ENCODE peak calls at places on chromosomes 6 and 20, in six cellular contexts. S is AG04449, C is neural crest cell, M is GM20000, N is tibial nerve, O is fibroblast of lung. X is an unnamed sample.

GRCh38 chr6:163260111-163260895 is 154.2 kb upstream of the QKI start:
- DNase-seq in C (no peak), S (no peak), N (no peak), O (peak), M (no peak), X (no peak)

GRCh38 chr6:100274147-100274546 is 190.6 kb downstream of the SIM1 start:
- DNase-seq in C (no peak), N (no peak), M (no peak), O (no peak), S (no peak), X (no peak)

GRCh38 chr6:2563635-2564034 is 187.1 kb downstream of the MYLK4 start:
- DNase-seq in M (peak), N (no peak), S (no peak), C (no peak), O (peak), X (peak)

GRCh38 chr6:73774311-73774766 is 78.3 kb downstream of the CD109 start:
- DNase-seq in O (peak), N (peak), S (peak), M (no peak), C (no peak), X (peak)

GRCh38 chr6:88050140-88050818 is 2.6 kb downstream of the SPACA1 start:
- DNase-seq in S (no peak), N (no peak), M (no peak), O (no peak), C (no peak), X (no peak)

GRCh38 chr6:158784505-158784904 is 34.7 kb downstream of the EZR start:
- DNase-seq in O (no peak), M (no peak), S (no peak), C (no peak), N (no peak), X (no peak)

GRCh38 chr6:160081398-160081797 is 40.2 kb upstream of the SLC22A1 start:
- DNase-seq in M (no peak), N (no peak), S (no peak), C (no peak), O (no peak), X (no peak)

GRCh38 chr6:84263557-84263956 is 36.1 kb upstream of the CEP162 start:
- DNase-seq in C (no peak), S (no peak), O (no peak), M (no peak), N (no peak), X (no peak)

GRCh38 chr6:106158816-106159215 is 72.7 kb downstream of the PRDM1 start:
- DNase-seq in N (no peak), S (no peak), O (no peak), M (no peak), C (no peak), X (no peak)

GRCh38 chr6:74404366-74404765 is 708.4 kb downstream of the CD109 start:
- DNase-seq in N (no peak), C (no peak), S (no peak), M (no peak), O (peak), X (no peak)

GRCh38 chr6:18515767-18516166 is 128.6 kb downstream of the RNF144B start:
- DNase-seq in M (no peak), S (no peak), N (no peak), O (no peak), C (no peak), X (no peak)

GRCh38 chr6:49849121-49849907 is 17.0 kb downstream of the CRISP1 start:
- DNase-seq in N (no peak), C (no peak), O (peak), M (peak), S (peak), X (peak)

GRCh38 chr20:7171911-7172310 is 404.4 kb downstream of the BMP2 start:
- DNase-seq in C (no peak), M (no peak), O (peak), N (no peak), S (no peak), X (no peak)

GRCh38 chr6:147005499-147005898 is 198.7 kb upstream of the STXBP5 start:
- DNase-seq in S (no peak), C (no peak), N (no peak), O (no peak), M (no peak), X (no peak)

GRCh38 chr20:62174021-62174804 is 8.6 kb upstream of the MTG2 start:
- DNase-seq in O (no peak), S (no peak), C (no peak), N (no peak), M (no peak), X (no peak)

GRCh38 chr6:161396539-161396938 is 122.7 kb upstream of the AGPAT4 start:
- DNase-seq in M (no peak), S (no peak), C (no peak), N (no peak), O (no peak), X (no peak)

GRCh38 chr6:159608961-159609673 is 83.9 kb downstream of the SOD2 start:
- DNase-seq in S (no peak), N (no peak), M (peak), O (peak), C (no peak), X (peak)

GRCh38 chr6:47414517-47415167 is 62.9 kb upstream of the CD2AP start:
- DNase-seq in M (peak), C (no peak), O (peak), S (no peak), N (no peak), X (peak)

GRCh38 chr6:166055801-166056200 is 111.8 kb downstream of the TBXT start:
- DNase-seq in M (no peak), S (no peak), O (no peak), C (no peak), N (no peak), X (no peak)

GRCh38 chr20:46132705-46133120 is 14.6 kb downstream of the CD40 start:
- DNase-seq in S (no peak), N (peak), M (peak), C (peak), O (peak), X (peak)

GRCh38 chr6:125888989-125889656 is 67.4 kb upstream of the HINT3 start:
- DNase-seq in S (no peak), O (peak), C (no peak), N (no peak), M (peak), X (peak)

GRCh38 chr6:26233608-26234420 is 131.2 kb upstream of the BTN3A2 start:
- DNase-seq in C (no peak), O (peak), N (no peak), S (no peak), M (peak), X (peak)

GRCh38 chr6:49556429-49556837 is 6.0 kb downstream of the C6orf141 start:
- DNase-seq in S (no peak), C (no peak), N (no peak), O (peak), M (no peak), X (no peak)

GRCh38 chr20:10536531-10536930 is 101.4 kb downstream of the SLX4IP start:
- DNase-seq in O (peak), C (no peak), M (no peak), N (no peak), S (no peak), X (no peak)

GRCh38 chr6:130841128-130841728 is 14.0 kb downstream of the SMLR1 start:
- DNase-seq in C (no peak), M (no peak), O (no peak), N (no peak), S (no peak), X (no peak)

GRCh38 chr6:11798096-11798495 is 19.5 kb upstream of the ADTRP start:
- DNase-seq in S (no peak), C (no peak), N (no peak), O (no peak), M (no peak), X (no peak)

GRCh38 chr6:42374027-42374669 is 77.6 kb downstream of the TRERF1 start:
- DNase-seq in C (no peak), M (no peak), N (no peak), O (no peak), S (no peak), X (no peak)

GRCh38 chr6:53811082-53811481 is 16.3 kb downstream of the LRRC1 start:
- DNase-seq in N (no peak), S (no peak), M (peak), C (no peak), O (no peak), X (peak)

GRCh38 chr6:5764401-5764955 is 242.2 kb downstream of the NRN1 start:
- DNase-seq in M (peak), C (no peak), N (peak), S (no peak), O (peak), X (peak)

GRCh38 chr6:119163006-119163405 is 84.5 kb upstream of the FAM184A start:
- DNase-seq in M (no peak), S (no peak), N (no peak), O (no peak), C (no peak), X (no peak)

GRCh38 chr6:83176256-83176655 is 16.8 kb downstream of the PGM3 start:
- DNase-seq in C (no peak), N (no peak), O (peak), M (no peak), S (no peak), X (no peak)

GRCh38 chr6:117387454-117387974 is 38.2 kb downstream of the ROS1 start:
- DNase-seq in N (no peak), S (no peak), M (no peak), O (no peak), C (no peak), X (no peak)

GRCh38 chr6:89161326-89162046 is 15.6 kb downstream of the PM20D2 start:
- DNase-seq in O (peak), M (no peak), C (no peak), S (no peak), N (no peak), X (no peak)

GRCh38 chr6:41545174-41545702 is 943 bp upstream of the FOXP4 start:
- DNase-seq in M (no peak), N (no peak), S (no peak), O (no peak), C (no peak), X (no peak)

GRCh38 chr6:15518878-15519277 is 143.9 kb downstream of the DTNBP1 start:
- DNase-seq in N (no peak), C (no peak), O (no peak), M (no peak), S (no peak), X (no peak)

GRCh38 chr20:20214757-20215275 is 153.1 kb upstream of the INSM1 start:
- DNase-seq in O (no peak), S (no peak), N (no peak), M (no peak), C (no peak), X (no peak)

GRCh38 chr20:50438986-50439407 is 71.2 kb upstream of the PTPN1 start:
- DNase-seq in N (no peak), O (peak), M (no peak), C (no peak), S (no peak), X (no peak)

GRCh38 chr6:169073311-169073710 is 180.3 kb downstream of the THBS2 start:
- DNase-seq in S (peak), C (no peak), O (peak), M (no peak), N (no peak), X (no peak)

GRCh38 chr20:46330072-46330763 is 21.9 kb upstream of the CDH22 start:
- DNase-seq in N (no peak), C (no peak), M (no peak), S (no peak), O (no peak), X (no peak)

GRCh38 chr6:158041788-158042187 is 60.1 kb downstream of the SYNJ2 start:
- DNase-seq in M (no peak), C (no peak), O (no peak), N (no peak), S (no peak), X (no peak)

DNA sequence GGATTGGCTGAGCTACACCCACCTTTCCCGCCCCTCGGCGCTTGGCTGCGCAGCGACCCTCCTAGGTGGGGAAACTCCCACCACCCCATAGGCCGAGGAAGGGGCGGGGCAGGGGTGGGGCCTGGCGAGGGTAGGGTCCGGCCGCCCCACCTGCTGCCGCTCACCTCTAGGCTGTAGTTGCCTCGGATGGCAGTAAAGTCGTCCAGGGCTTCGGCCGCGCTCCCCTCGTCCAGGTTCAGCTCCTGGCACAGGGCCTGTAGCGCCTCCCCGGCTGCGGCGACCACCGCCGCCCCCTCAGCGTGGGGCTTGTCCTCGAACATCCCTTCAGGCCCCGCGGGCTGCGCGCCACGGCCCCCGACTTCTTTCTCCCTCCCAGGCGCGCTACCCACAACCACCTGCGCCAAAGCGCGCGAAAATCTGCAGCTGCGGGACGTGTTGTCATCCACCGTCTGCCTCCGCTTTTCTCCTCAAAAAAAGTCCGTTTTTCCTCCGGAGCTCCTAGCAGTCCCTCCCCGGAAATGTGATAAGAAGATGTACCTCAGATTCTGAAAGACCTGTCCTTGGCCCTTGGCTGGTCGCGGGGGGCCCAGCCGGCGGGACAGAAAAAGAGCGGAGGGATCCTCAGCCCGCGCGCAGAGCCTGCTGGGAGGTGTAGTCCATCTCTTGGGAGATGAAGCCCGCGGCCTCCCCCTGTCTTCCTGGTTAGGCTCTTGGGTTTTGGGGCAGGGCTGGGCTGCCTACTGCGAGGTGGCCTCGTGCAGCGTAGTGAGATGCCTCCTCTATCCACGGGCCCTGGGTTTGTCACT is at the start of gene RBL1:
- DNase-seq in N (peak), S (peak), M (peak), C (peak), O (peak), X (peak)
- TF ChIP-seq CTCF in N (peak), S (peak), M (peak), C (peak), O (peak), X (no peak)

DNA sequence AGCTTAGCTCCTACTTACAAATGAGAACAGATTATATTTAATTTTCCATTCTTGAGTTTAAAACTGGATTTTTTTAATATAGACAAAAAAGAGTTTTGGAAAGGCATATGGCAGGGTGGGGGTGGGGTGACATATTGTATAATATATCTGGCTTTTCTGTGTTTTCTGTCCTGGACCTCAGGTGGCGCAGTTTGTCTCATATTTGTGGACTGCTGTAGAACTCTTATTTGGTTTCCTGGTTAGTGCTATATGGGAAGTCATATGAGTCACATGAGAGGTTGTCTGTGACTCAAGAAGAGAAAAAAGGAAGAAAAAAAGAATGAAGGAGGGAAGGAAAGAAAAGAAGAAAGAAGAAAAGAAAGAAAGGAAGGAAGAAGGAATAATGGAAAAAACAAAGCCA is 131.8 kb downstream of the CLVS2 start:
- DNase-seq in C (no peak), S (no peak), M (no peak), O (no peak), N (no peak), X (no peak)
- TF ChIP-seq CTCF in C (no peak), S (no peak), M (no peak), O (no peak), N (no peak), X (no peak)

DNA sequence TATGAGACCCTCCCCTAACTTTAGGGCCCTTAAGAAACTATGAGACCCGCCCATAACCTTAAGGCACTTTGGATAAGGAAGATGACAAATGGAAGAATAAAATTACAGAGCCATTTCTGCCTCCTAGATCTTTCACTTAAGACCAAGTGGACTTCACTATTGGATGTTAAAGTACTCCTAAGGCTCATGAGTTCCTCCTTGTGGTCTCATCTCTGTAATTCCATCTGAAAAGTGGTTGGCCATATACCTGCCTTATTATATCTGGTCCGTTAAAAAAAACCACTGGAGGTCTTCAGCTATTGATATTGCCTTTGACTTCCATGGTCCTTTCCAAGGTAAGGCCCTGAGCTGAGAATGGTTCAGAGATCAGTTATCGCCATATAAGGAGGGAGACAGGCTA is 310.3 kb downstream of the EYA4 start:
- DNase-seq in O (peak), S (no peak), M (no peak), N (no peak), C (no peak), X (no peak)
- TF ChIP-seq CTCF in O (peak), S (peak), M (no peak), N (no peak), C (no peak), X (no peak)

GRCh38 chr6:16783952-16784351 is 22.7 kb upstream of the ATXN1 start:
- DNase-seq in O (no peak), C (no peak), N (no peak), S (no peak), M (no peak), X (no peak)

GRCh38 chr6:16778521-16778920 is 17.3 kb upstream of the ATXN1 start:
- DNase-seq in O (no peak), C (no peak), S (no peak), M (no peak), N (no peak), X (no peak)

GRCh38 chr6:16783485-16783884 is 22.2 kb upstream of the ATXN1 start:
- DNase-seq in O (no peak), C (no peak), N (no peak), M (no peak), S (no peak), X (no peak)

GRCh38 chr6:16777794-16778193 is 16.5 kb upstream of the ATXN1 start:
- DNase-seq in C (no peak), O (no peak), M (no peak), S (no peak), N (no peak), X (no peak)

GRCh38 chr6:16781348-16782169 is 20.3 kb upstream of the ATXN1 start:
- DNase-seq in N (no peak), O (no peak), M (no peak), C (no peak), S (no peak), X (peak)
- TF ChIP-seq CTCF in N (no peak), O (no peak), M (no peak), C (no peak), S (no peak), X (no peak)

GRCh38 chr20:3126527-3126859 is 33.2 kb downstream of the FASTKD5 start:
- DNase-seq in M (no peak), N (no peak), O (no peak), C (no peak), S (no peak), X (no peak)

GRCh38 chr20:3119044-3119443 is 34.5 kb upstream of the AVP start:
- DNase-seq in S (no peak), M (no peak), O (no peak), C (no peak), N (no peak), X (no peak)

GRCh38 chr20:3121271-3121911 is 36.9 kb upstream of the AVP start:
- DNase-seq in M (no peak), N (no peak), C (no peak), S (no peak), O (no peak), X (no peak)

GRCh38 chr20:3123542-3123941 is 36.1 kb downstream of the FASTKD5 start:
- DNase-seq in N (no peak), C (no peak), O (no peak), M (no peak), S (no peak), X (no peak)

GRCh38 chr20:3121955-3122610 is 37.6 kb upstream of the AVP start:
- DNase-seq in N (no peak), O (no peak), S (no peak), C (no peak), M (no peak), X (no peak)
- TF ChIP-seq CTCF in N (no peak), O (no peak), S (no peak), C (no peak), M (no peak), X (no peak)

GRCh38 chr6:31083742-31084354 is 28.5 kb downstream of the C6orf15 start:
- DNase-seq in S (peak), M (peak), O (peak), N (peak), C (peak), X (peak)
- TF ChIP-seq CTCF in S (peak), M (peak), O (peak), N (no peak), C (peak), X (peak)

DNA sequence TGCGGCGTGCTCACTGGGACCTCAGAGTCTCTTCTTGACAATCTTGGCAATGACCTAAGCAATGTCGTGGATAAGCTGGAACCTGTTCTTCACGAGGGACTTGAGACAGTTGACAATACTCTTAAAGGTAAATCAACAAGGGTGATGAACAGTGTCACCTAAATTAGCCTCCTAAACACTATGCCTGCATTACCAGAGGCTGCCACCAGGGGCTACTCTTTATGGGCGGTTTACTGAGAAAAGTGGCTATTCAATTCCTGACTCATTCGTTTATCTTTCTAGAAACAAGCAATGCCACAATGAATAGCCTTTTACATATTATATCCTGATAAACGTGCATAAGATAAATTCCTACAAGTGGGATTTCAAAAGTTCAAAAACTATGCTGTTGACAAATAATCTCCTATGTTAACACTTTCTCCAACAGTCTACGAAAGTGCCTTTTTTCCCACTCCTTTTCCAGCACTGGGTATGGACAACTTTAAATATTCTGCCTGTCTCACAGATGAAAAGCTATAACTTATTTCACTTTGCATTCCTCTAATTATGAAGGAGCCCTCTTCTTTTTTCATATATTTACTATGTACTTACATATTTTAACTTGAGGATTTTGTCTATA is 1.3 kb downstream of the BPIFA2 start:
- DNase-seq in O (no peak), S (no peak), C (peak), N (no peak), M (no peak), X (peak)
- TF ChIP-seq CTCF in O (peak), S (peak), C (peak), N (no peak), M (no peak), X (peak)